ENCODE peak calls at places on chromosomes 4 and X, in seven cellular contexts. V is GM12865, H is AG04449, M is hepatocyte, B is cardiac muscle cell, P is lung, J is AG09319. K is an unnamed sample.

GRCh38 chrX:136183917-136184316 is 36.6 kb downstream of the FHL1 start:
- DNase-seq in B (no peak), J (no peak), M (no peak), V (no peak), P (no peak), H (no peak), K (no peak)

GRCh38 chr4:86448891-86449290 is 89.0 kb upstream of the MAPK10 start:
- DNase-seq in B (no peak), H (no peak), V (peak; percentile 26), J (no peak), P (no peak), M (no peak), K (no peak)

GRCh38 chr4:110823251-110823650 is 200.4 kb upstream of the PITX2 start:
- DNase-seq in M (no peak), P (no peak), B (peak; percentile 6), V (no peak), J (no peak), H (no peak), K (no peak)

GRCh38 chrX:153411255-153411987 is at the start of gene ZFP92:
- DNase-seq in V (no peak), M (peak; percentile 27), J (no peak), B (peak; percentile 25), H (no peak), P (no peak), K (peak; percentile 86)

GRCh38 chrX:13463608-13464007 is 105.8 kb upstream of the EGFL6 start:
- DNase-seq in M (peak; percentile 79), B (peak; percentile 85), P (no peak), H (peak; percentile 84), J (peak; percentile 49), V (no peak), K (no peak)

GRCh38 chrX:124028177-124028576 is 66.7 kb downstream of the STAG2 start:
- DNase-seq in M (no peak), B (no peak), P (no peak), H (no peak), V (no peak), J (peak; percentile 7), K (no peak)

GRCh38 chr4:151641983-151642382 is 118.8 kb downstream of the GATB start:
- DNase-seq in H (no peak), J (no peak), V (no peak), P (no peak), B (no peak), M (no peak), K (no peak)

GRCh38 chr4:122710434-122711308 is 21.8 kb upstream of the BBS12 start:
- DNase-seq in H (no peak), M (no peak), J (no peak), B (peak; percentile 24), P (no peak), V (peak; percentile 64), K (no peak)

GRCh38 chr4:126825083-126825482 is 807.7 kb upstream of the INTU start:
- DNase-seq in H (no peak), P (no peak), B (no peak), V (no peak), J (no peak), M (no peak), K (no peak)

GRCh38 chrX:14777484-14777883 is 95.4 kb downstream of the FANCB start:
- DNase-seq in B (peak; percentile 11), P (no peak), J (no peak), M (no peak), H (no peak), V (no peak), K (no peak)

GRCh38 chrX:48574270-48575266 is at the start of gene RBM3:
- DNase-seq in H (peak; percentile 52), V (peak; percentile 96), P (peak; percentile 95), J (peak; percentile 86), B (peak; percentile 95), M (peak; percentile 93), K (peak; percentile 81)

GRCh38 chr4:54015421-54016065 is 48.9 kb downstream of the CHIC2 start:
- DNase-seq in M (no peak), B (no peak), V (no peak), H (no peak), J (no peak), P (no peak), K (no peak)

GRCh38 chr4:81698536-81698935 is 226.8 kb upstream of the RASGEF1B start:
- DNase-seq in H (no peak), M (no peak), P (no peak), J (no peak), B (no peak), V (no peak), K (no peak)

GRCh38 chrX:47169273-47169672 is 24.3 kb downstream of the RBM10 start:
- DNase-seq in V (no peak), P (no peak), H (no peak), J (no peak), M (no peak), B (no peak), K (no peak)

GRCh38 chrX:39645059-39645895 is 452.5 kb downstream of the BCOR start:
- DNase-seq in M (peak; percentile 63), H (peak; percentile 31), V (no peak), P (no peak), J (peak; percentile 49), B (peak; percentile 89), K (no peak)

GRCh38 chr4:24863799-24864198 is 49.0 kb downstream of the CCDC149 start:
- DNase-seq in M (no peak), J (no peak), H (no peak), P (no peak), V (no peak), B (no peak), K (no peak)

GRCh38 chr4:3304831-3305609 is 12.2 kb downstream of the RGS12 start:
- DNase-seq in V (no peak), J (no peak), H (no peak), M (peak; percentile 40), P (no peak), B (peak; percentile 59), K (no peak)

GRCh38 chr4:1039493-1040343 is 28.3 kb downstream of the FGFRL1 start:
- DNase-seq in P (no peak), J (no peak), M (peak; percentile 77), V (no peak), B (peak; percentile 64), H (no peak), K (no peak)

GRCh38 chr4:17664755-17665154 is 50.3 kb downstream of the MED28 start:
- DNase-seq in V (peak; percentile 67), H (no peak), J (no peak), P (no peak), M (no peak), B (no peak), K (no peak)

GRCh38 chrX:69063486-69063885 is 101.8 kb downstream of the PJA1 start:
- DNase-seq in M (no peak), V (no peak), J (no peak), P (peak; percentile 15), H (no peak), B (no peak), K (no peak)

GRCh38 chrX:69066021-69066757 is 99.1 kb downstream of the PJA1 start:
- DNase-seq in P (no peak), J (no peak), V (no peak), H (no peak), B (no peak), M (no peak), K (no peak)

GRCh38 chrX:69062493-69062892 is 102.8 kb downstream of the PJA1 start:
- DNase-seq in P (peak; percentile 19), V (no peak), M (no peak), H (no peak), B (no peak), J (no peak), K (no peak)

GRCh38 chrX:69065451-69065850 is 99.8 kb downstream of the PJA1 start:
- DNase-seq in B (peak; percentile 26), H (no peak), P (no peak), J (no peak), M (no peak), V (no peak), K (no peak)

DNA sequence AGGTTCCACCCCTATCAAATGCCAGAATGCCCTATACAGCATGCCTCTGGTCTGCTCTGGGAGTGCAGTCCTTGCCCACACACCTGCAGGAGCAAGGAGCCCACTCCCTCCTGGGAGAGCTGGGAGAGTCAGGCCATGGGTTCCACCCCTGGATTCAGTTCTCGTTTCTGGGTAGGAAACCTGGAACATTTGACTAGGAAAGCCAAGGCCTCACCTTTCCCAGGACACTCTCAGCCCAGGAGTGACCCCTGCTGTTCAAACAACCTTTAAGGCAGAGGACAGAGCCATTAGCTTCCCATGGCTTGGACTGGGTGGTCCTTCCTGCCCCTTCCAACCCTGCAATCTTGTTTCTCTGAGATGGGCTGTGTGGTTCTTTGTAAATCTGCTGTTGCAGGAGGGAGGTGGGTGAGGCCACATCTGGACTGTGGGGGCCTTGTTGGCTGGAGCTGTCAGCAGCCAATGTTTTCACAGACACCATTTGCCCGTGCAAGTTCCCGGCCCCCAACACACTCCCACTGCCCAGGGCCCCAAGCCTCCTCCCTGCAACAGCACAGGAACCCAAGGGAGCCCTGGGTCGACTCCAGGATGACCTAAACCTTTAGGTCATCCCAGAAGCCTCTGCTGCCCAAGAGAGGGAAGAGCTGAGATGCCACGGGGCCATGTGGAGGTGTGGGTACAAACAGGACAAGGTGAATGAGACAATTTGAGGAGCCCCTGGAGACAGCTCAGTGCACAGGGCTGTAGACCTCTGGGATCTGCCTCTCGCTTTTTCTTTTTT is 104.4 kb downstream of the PJA1 start:
- DNase-seq in H (no peak), B (peak; percentile 63), P (peak; percentile 29), V (no peak), J (peak; percentile 15), M (peak; percentile 37), K (peak; percentile 20)
- TF ChIP-seq CTCF in H (peak; percentile 27), B (peak; percentile 50), P (no peak), V (no peak), J (peak; percentile 41), M (peak; percentile 32), K (no peak)

DNA sequence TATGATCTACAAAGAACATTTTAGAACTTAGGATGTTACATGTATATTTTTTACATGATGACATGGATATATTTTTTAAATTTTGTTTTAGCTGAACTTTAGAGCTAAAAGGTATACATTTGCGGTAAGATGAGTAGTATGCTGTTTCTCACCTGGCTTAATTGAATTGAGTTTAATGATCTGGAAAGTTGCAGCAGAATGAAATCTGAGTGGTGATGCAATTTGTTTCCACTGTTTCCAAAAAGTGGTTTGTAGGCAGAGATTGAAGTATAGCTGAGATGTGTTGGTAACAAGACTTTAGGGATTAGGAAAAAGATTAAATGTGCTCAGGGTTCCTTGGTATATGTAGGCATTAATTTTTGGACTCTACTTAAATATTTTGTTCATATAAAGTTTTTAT is 68.1 kb downstream of the HPF1 start:
- DNase-seq in M (no peak), J (no peak), H (no peak), B (no peak), P (no peak), V (no peak), K (no peak)
- TF ChIP-seq CTCF in M (no peak), J (no peak), H (no peak), B (no peak), P (no peak), V (no peak), K (no peak)

DNA sequence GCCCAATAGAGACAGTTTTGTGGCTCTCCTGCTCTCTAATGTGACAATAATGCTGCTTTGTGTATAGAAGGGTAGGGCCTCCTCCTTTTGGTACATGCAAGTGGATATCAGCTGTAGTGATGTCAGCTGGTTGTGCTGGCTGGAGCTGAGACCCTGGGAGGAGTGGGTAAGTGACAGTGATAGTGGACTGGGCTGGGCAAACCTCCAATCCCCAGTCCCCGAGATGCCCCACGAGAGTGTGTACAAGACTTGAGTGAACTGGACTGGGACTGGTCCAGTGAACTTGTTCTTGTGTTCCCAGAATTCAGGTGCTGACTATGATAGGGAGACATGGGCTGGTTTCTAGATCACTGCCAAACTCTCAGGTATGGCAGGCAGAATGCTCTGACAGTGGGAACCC is 583.6 kb upstream of the PCDH10 start:
- DNase-seq in P (no peak), J (no peak), H (no peak), B (no peak), M (no peak), V (no peak), K (no peak)
- TF ChIP-seq CTCF in P (no peak), J (no peak), H (no peak), B (no peak), M (no peak), V (no peak), K (no peak)

GRCh38 chr4:76527666-76528065 is 92.6 kb downstream of the SHROOM3 start:
- DNase-seq in V (no peak), J (no peak), H (no peak), M (no peak), P (no peak), B (no peak), K (no peak)
- TF ChIP-seq CTCF in V (no peak), J (no peak), H (no peak), M (no peak), P (no peak), B (no peak), K (no peak)

K was measured in GM20000.